ENCODE peak calls at places on chromosomes 5 and 9, in five cellular contexts. R is fibroblast of the aortic adventitia, D is fibroblast of lung, E is uterus, C is Peyer's patch. F is an unnamed sample.

GRCh38 chr5:675876-676698 is 17.1 kb downstream of the TPPP start:
- DNase-seq in R (no peak), D (no peak), E (peak), C (peak), F (no peak)

GRCh38 chr9:33133186-33133585 is 34.0 kb downstream of the B4GALT1 start:
- DNase-seq in R (no peak), D (no peak), E (no peak), C (no peak), F (no peak)

GRCh38 chr9:133761641-133762248 is 23.6 kb upstream of the SARDH start:
- DNase-seq in R (no peak), D (no peak), E (peak), C (no peak), F (no peak)

GRCh38 chr5:88878976-88879375 is 4.0 kb downstream of the MEF2C start:
- DNase-seq in R (peak), D (no peak), E (no peak), C (no peak), F (no peak)

GRCh38 chr5:134568761-134569725 is 43.6 kb downstream of the JADE2 start:
- DNase-seq in R (peak), D (peak), E (peak), C (peak), F (no peak)

GRCh38 chr5:119273391-119273839 is 82.4 kb upstream of the TNFAIP8 start:
- DNase-seq in R (no peak), D (no peak), E (no peak), C (no peak), F (no peak)

GRCh38 chr9:115278241-115279035 is 160.5 kb upstream of the TNC start:
- DNase-seq in R (no peak), D (no peak), E (no peak), C (no peak), F (no peak)

GRCh38 chr5:124783794-124784193 is 37.4 kb upstream of the ZNF608 start:
- DNase-seq in R (peak), D (peak), E (no peak), C (no peak), F (no peak)

GRCh38 chr5:168401880-168402279 is 84.4 kb upstream of the RARS1 start:
- DNase-seq in R (no peak), D (no peak), E (no peak), C (no peak), F (no peak)

GRCh38 chr5:110105692-110106091 is 416.0 kb downstream of the MAN2A1 start:
- DNase-seq in R (peak), D (peak), E (no peak), C (no peak), F (no peak)

GRCh38 chr9:96626912-96627311 is 7.3 kb upstream of the CDC14B start:
- DNase-seq in R (no peak), D (no peak), E (no peak), C (no peak), F (no peak)

GRCh38 chr5:7754997-7755596 is 95.8 kb downstream of the CFAP90 start:
- DNase-seq in R (peak), D (peak), E (peak), C (peak), F (peak)

GRCh38 chr5:50800410-50800809 is 134.0 kb downstream of the PARP8 start:
- DNase-seq in R (no peak), D (no peak), E (no peak), C (no peak), F (no peak)

GRCh38 chr5:138636401-138636944 is 61.3 kb upstream of the HSPA9 start:
- DNase-seq in R (no peak), D (no peak), E (no peak), C (no peak), F (no peak)

GRCh38 chr5:36692791-36693763 is 86.7 kb downstream of the SLC1A3 start:
- DNase-seq in R (peak), D (peak), E (peak), C (peak), F (no peak)

GRCh38 chr9:95327239-95327865 is 9.8 kb upstream of the FANCC start:
- DNase-seq in R (no peak), D (no peak), E (no peak), C (no peak), F (no peak)
- TF ChIP-seq CTCF in R (no peak), D (no peak), E (no peak), C (no peak), F (no peak)

GRCh38 chr9:97994695-97995094 is 11.6 kb downstream of the ANP32B start:
- DNase-seq in R (no peak), D (no peak), E (no peak), C (no peak), F (no peak)

GRCh38 chr9:97990259-97990658 is 7.1 kb downstream of the ANP32B start:
- DNase-seq in R (peak), D (peak), E (no peak), C (no peak), F (peak)

GRCh38 chr9:97993000-97993399 is 9.9 kb downstream of the ANP32B start:
- DNase-seq in R (no peak), D (no peak), E (no peak), C (no peak), F (no peak)

GRCh38 chr9:97991818-97992217 is 8.7 kb downstream of the ANP32B start:
- DNase-seq in R (no peak), D (no peak), E (no peak), C (no peak), F (no peak)

DNA sequence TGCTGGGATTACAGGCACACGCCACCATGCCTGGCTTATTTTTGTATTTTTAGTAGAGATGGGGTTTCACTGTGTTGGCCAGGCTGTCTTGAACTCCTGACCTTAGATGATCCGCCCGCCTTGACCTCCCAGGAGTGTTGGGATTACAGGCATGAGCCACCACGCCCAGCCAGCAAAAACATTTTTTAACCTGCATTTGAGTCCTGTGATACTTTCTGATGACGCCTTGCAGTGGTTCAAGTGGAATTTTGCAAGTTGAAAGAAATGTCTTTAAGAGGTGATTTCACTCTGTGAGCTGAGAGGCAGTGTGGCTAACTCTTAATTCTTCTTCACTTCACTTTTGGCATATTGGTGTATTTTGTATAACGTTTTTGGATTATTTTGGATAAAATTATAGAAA is 9.1 kb downstream of the ANP32B start:
- DNase-seq in R (no peak), D (no peak), E (no peak), C (no peak), F (no peak)
- H3K4me3 ChIP-seq in R (no peak), D (no peak), E (no peak), C (no peak), F (no peak)

GRCh38 chr9:2824564-2824963 is 19.3 kb downstream of the PUM3 start:
- DNase-seq in R (no peak), D (peak), E (no peak), C (no peak), F (no peak)
- TF ChIP-seq CTCF in R (peak), D (no peak), E (no peak), C (no peak), F (no peak)

DNA sequence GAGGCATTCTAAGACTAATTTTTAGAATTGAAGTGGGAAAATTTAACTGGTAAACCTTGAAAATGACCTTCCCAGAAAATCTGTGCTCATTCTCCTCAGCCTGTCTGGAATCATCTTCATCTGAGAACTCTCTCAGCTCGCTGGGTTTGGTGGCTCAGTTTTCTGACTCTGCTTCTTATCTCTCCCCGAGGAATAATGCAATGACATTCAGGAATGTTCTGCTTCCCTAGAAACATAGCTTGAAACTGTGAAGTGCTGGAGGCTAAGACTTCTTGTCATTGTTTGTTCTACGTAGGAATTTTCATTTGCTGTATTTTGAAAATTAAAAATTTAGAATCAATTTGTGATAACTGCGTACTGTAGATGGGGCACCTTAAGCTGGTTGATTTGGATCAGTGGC is 86.6 kb downstream of the KCNN2 start:
- DNase-seq in R (peak), D (no peak), E (no peak), C (no peak), F (no peak)
- H3K4me3 ChIP-seq in R (no peak), D (no peak), E (no peak), C (no peak), F (no peak)